ENCODE peak calls at places on chromosomes 6 and 20, in five cellular contexts. C is cardiac muscle cell, K is MM.1S, P is fibroblast of pulmonary artery, B is fibroblast of lung. R is an unnamed sample.

GRCh38 chr6:24924956-24925355 is 10.8 kb downstream of the RIPOR2 start:
- DNase-seq in C (no peak), K (no peak), P (no peak), B (no peak), R (no peak)

GRCh38 chr6:113997106-113997505 is 26.2 kb upstream of the HDAC2 start:
- DNase-seq in C (peak), K (no peak), P (peak), B (peak), R (peak)

GRCh38 chr20:34240698-34241615 is at the start of gene ASIP:
- DNase-seq in C (peak), K (peak), P (no peak), B (peak), R (peak)

GRCh38 chr6:97594834-97595233 is 311.8 kb upstream of the MMS22L start:
- DNase-seq in C (no peak), K (peak), P (no peak), B (peak), R (peak)

GRCh38 chr6:42781546-42781810 is 374 bp upstream of the BICRAL start:
- DNase-seq in C (no peak), K (no peak), P (peak), B (peak), R (peak)

GRCh38 chr20:38723982-38724602 is at the start of gene SLC32A1:
- DNase-seq in C (no peak), K (no peak), P (no peak), B (no peak), R (no peak)

GRCh38 chr6:167998206-167998605 is 735 bp downstream of the KIF25 start:
- DNase-seq in C (no peak), K (no peak), P (no peak), B (no peak), R (peak)

GRCh38 chr6:53984163-53984562 is 127.1 kb upstream of the MLIP start:
- DNase-seq in C (peak), K (no peak), P (peak), B (peak), R (peak)

GRCh38 chr20:58718729-58719128 is 26.1 kb downstream of the NPEPL1 start:
- DNase-seq in C (no peak), K (no peak), P (no peak), B (no peak), R (no peak)

GRCh38 chr6:112539355-112539754 is 192.2 kb downstream of the RFPL4B start:
- DNase-seq in C (no peak), K (no peak), P (no peak), B (no peak), R (peak)

GRCh38 chr6:165799736-165800135 is 136.7 kb upstream of the PDE10A start:
- DNase-seq in C (peak), K (no peak), P (peak), B (no peak), R (no peak)

GRCh38 chr6:44738652-44739141 is 351.2 kb downstream of the CDC5L start:
- DNase-seq in C (peak), K (no peak), P (peak), B (peak), R (peak)

GRCh38 chr20:4021905-4022304 is 6.5 kb upstream of the RNF24 start:
- DNase-seq in C (peak), K (no peak), P (peak), B (peak), R (peak)

GRCh38 chr6:132405143-132405915 is 4.1 kb upstream of the MOXD1 start:
- DNase-seq in C (no peak), K (peak), P (no peak), B (peak), R (peak)

GRCh38 chr6:127868338-127868737 is 32.5 kb downstream of the THEMIS start:
- DNase-seq in C (no peak), K (no peak), P (no peak), B (no peak), R (peak)

GRCh38 chr20:58583141-58583540 is 67.9 kb upstream of the APCDD1L start:
- DNase-seq in C (peak), K (no peak), P (peak), B (peak), R (peak)

GRCh38 chr6:100726741-100727140 is 154.4 kb downstream of the ASCC3 start:
- DNase-seq in C (peak), K (no peak), P (peak), B (peak), R (peak)

GRCh38 chr20:33279261-33279910 is 3.6 kb upstream of the BPIFB1 start:
- DNase-seq in C (no peak), K (no peak), P (no peak), B (no peak), R (no peak)

GRCh38 chr20:64158346-64159285 is 5.6 kb upstream of the MYT1 start:
- DNase-seq in C (no peak), K (no peak), P (no peak), B (no peak), R (no peak)

GRCh38 chr6:109188115-109188411 is 92.8 kb downstream of the CEP57L1 start:
- DNase-seq in C (no peak), K (no peak), P (no peak), B (no peak), R (no peak)

GRCh38 chr6:113980937-113981554 is 10.1 kb upstream of the HDAC2 start:
- DNase-seq in C (peak), K (peak), P (peak), B (peak), R (no peak)

GRCh38 chr6:82877213-82878195 is 188.1 kb downstream of the UBE3D start:
- DNase-seq in C (no peak), K (no peak), P (no peak), B (peak), R (peak)

GRCh38 chr6:43143235-43144124 is 27.6 kb upstream of the SRF start:
- DNase-seq in C (peak), K (peak), P (peak), B (peak), R (peak)

GRCh38 chr6:135576055-135576454 is 78.5 kb upstream of the AHI1 start:
- DNase-seq in C (peak), K (no peak), P (peak), B (peak), R (peak)

GRCh38 chr6:149289966-149290365 is 27.5 kb upstream of the TAB2 start:
- DNase-seq in C (no peak), K (no peak), P (no peak), B (no peak), R (no peak)

GRCh38 chr6:11188161-11188915 is 44.1 kb downstream of the NEDD9 start:
- DNase-seq in C (no peak), K (no peak), P (no peak), B (no peak), R (no peak)

GRCh38 chr6:56169366-56169765 is 78.0 kb downstream of the COL21A1 start:
- DNase-seq in C (no peak), K (no peak), P (no peak), B (no peak), R (no peak)

GRCh38 chr6:90237350-90237990 is 59.2 kb downstream of the BACH2 start:
- DNase-seq in C (no peak), K (no peak), P (no peak), B (no peak), R (no peak)

GRCh38 chr20:46694484-46694883 is 5.2 kb upstream of the TP53RK start:
- DNase-seq in C (peak), K (peak), P (peak), B (no peak), R (peak)

GRCh38 chr6:129469070-129469662 is 240.8 kb downstream of the ARHGAP18 start:
- DNase-seq in C (no peak), K (no peak), P (peak), B (no peak), R (no peak)

GRCh38 chr6:159404296-159404695 is 235.1 kb downstream of the FNDC1 start:
- DNase-seq in C (peak), K (no peak), P (no peak), B (no peak), R (no peak)

GRCh38 chr20:38184098-38184497 is 19.0 kb upstream of the TGM2 start:
- DNase-seq in C (no peak), K (no peak), P (no peak), B (peak), R (no peak)

GRCh38 chr20:63103402-63104311 is 96.9 kb upstream of the BHLHE23 start:
- DNase-seq in C (peak), K (no peak), P (peak), B (peak), R (no peak)

GRCh38 chr20:63100926-63101699 is 94.3 kb upstream of the BHLHE23 start:
- DNase-seq in C (no peak), K (no peak), P (no peak), B (no peak), R (no peak)

GRCh38 chr20:63101781-63102719 is 95.3 kb upstream of the BHLHE23 start:
- DNase-seq in C (peak), K (peak), P (peak), B (peak), R (peak)

GRCh38 chr20:63104312-63105181 is 97.8 kb upstream of the BHLHE23 start:
- DNase-seq in C (no peak), K (no peak), P (no peak), B (no peak), R (no peak)

GRCh38 chr20:63102720-63103375 is 96.1 kb upstream of the BHLHE23 start:
- DNase-seq in C (peak), K (no peak), P (peak), B (peak), R (peak)
- H3K4me3 ChIP-seq in C (peak), K (no peak), P (peak), B (no peak), R (peak)

GRCh38 chr6:122839477-122839876 is 50.4 kb downstream of the SMPDL3A start:
- DNase-seq in C (peak), K (peak), P (peak), B (peak), R (peak)
- TF ChIP-seq CTCF in C (peak), K (peak), P (peak), B (peak), R (peak)

GRCh38 chr20:53940356-53940694 is 130.1 kb downstream of the BCAS1 start:
- DNase-seq in C (no peak), K (no peak), P (no peak), B (no peak), R (no peak)
- H3K4me3 ChIP-seq in C (peak), K (peak), P (no peak), B (no peak), R (no peak)

GRCh38 chr20:61597996-61598395 is 345.9 kb downstream of the CDH4 start:
- DNase-seq in C (no peak), K (no peak), P (no peak), B (no peak), R (no peak)

GRCh38 chr20:61598586-61598985 is 346.5 kb downstream of the CDH4 start:
- DNase-seq in C (no peak), K (no peak), P (no peak), B (no peak), R (no peak)

GRCh38 chr20:61600061-61600460 is 348.0 kb downstream of the CDH4 start:
- DNase-seq in C (no peak), K (no peak), P (no peak), B (no peak), R (no peak)

GRCh38 chr20:61601361-61601760 is 349.3 kb downstream of the CDH4 start:
- DNase-seq in C (no peak), K (no peak), P (no peak), B (no peak), R (no peak)

DNA sequence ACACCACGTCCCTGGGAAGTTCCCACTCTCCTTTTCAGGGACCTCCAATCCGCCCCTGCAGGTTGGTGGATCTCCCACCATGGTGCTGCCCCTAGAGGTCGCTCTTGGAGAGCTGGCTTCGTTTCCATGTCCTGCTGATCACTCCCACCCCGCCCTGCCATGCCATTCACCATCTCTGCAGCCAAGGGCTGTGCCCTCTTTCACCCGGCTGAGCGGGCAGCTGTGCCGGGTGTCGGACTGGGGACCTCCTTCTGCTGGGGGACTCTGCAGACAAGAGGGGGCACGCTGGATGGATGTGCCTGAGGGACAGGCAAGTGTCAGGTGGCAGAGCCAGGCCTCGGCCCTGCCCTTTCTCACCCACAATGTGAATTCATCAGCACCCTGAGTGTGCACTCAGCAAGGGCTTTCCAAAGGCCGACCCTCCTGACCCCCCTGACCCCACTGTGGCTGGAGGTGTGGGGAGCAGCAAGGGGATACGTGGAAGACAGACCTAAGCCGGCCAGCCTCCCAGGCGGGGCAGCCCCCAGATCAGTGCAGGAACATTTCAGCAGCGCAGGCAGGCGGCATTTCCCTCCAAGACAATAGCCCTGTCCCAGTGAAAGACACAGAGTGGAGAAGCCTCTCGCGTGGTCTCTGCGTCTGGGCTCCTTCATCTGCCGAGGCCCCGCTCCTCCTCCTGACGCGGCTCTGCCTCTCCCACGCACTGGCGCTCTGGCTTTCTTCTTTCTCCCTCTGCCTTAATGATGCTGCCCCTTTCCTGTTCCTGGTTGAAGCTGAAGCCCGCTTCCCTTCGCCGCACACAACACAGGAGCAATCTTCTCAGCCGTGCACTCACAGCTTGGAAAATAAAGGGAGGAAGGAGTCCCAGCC is 347.2 kb downstream of the CDH4 start:
- DNase-seq in C (no peak), K (no peak), P (no peak), B (no peak), R (no peak)
- TF ChIP-seq CTCF in C (no peak), K (peak), P (no peak), B (no peak), R (no peak)

GRCh38 chr20:49766979-49767419 is 45.6 kb upstream of the SLC9A8 start:
- DNase-seq in C (peak), K (no peak), P (peak), B (no peak), R (no peak)
- H3K4me3 ChIP-seq in C (no peak), K (no peak), P (no peak), B (no peak), R (no peak)

GRCh38 chr6:85459224-85459901 is 9.5 kb downstream of the NT5E start:
- DNase-seq in C (peak), K (no peak), P (peak), B (peak), R (peak)

GRCh38 chr6:85461806-85462185 is 11.9 kb downstream of the NT5E start:
- DNase-seq in C (no peak), K (no peak), P (no peak), B (no peak), R (no peak)

GRCh38 chr6:85460951-85461805 is 11.3 kb downstream of the NT5E start:
- DNase-seq in C (peak), K (peak), P (peak), B (peak), R (peak)

GRCh38 chr6:85458782-85459181 is 8.9 kb downstream of the NT5E start:
- DNase-seq in C (no peak), K (no peak), P (peak), B (peak), R (peak)

DNA sequence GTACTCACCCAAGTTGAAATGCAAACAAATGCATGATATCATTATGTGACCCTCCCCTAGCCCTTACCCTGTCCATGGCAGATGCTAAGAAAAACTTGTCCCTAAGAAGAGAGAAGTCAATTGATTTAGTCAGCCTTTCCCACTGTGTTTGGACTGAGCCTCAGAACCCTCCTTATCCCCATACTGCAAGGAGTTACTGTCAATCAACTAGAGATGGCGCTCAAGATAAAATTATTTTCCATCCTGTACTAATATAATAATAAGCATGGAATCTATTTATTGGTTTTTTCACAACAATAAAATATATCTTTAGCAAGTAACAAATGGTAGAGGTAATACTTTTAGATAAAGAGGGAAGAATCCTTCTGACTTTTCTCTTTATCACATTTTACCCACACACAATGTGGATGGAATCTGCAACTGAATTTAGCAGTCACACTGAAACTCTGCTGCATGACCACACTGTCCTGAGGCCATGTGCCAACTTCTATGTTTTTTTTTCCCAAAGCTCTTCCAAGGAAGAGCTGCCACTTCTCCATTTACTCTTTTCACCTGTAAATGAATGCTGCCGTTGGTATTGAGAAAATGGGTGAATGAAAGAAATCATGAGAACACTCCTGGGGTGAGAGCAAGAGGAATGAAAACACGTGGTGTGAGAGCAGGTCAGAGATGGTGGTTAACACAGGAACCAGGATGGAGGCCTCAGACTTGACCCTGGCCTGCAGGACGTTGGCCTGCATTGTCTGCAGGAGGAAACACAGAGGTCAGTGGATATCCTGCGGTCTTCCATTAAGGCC is 10.5 kb downstream of the NT5E start:
- DNase-seq in C (peak), K (no peak), P (peak), B (no peak), R (no peak)
- TF ChIP-seq CTCF in C (no peak), K (peak), P (no peak), B (no peak), R (peak)

GRCh38 chr6:33735201-33735600 is 11.5 kb downstream of the IP6K3 start:
- DNase-seq in C (no peak), K (no peak), P (no peak), B (no peak), R (no peak)
- H3K4me3 ChIP-seq in C (no peak), K (no peak), P (no peak), B (no peak), R (no peak)

GRCh38 chr6:138036111-138036510 is 71.1 kb downstream of the PERP start:
- DNase-seq in C (no peak), K (no peak), P (no peak), B (no peak), R (no peak)
- TF ChIP-seq CTCF in C (no peak), K (no peak), P (no peak), B (no peak), R (no peak)